ENCODE peak calls at places on chromosomes 5 and 9, in six cellular contexts. X, W, K, Q, T and G are unnamed samples.

GRCh38 chr9:110316255-110316921 is 21.3 kb downstream of the TXNDC8 start:
- DNase-seq in X (no peak), W (no peak), K (peak), Q (no peak), T (no peak), G (no peak)

GRCh38 chr5:179694561-179694960 is 4.2 kb upstream of the CANX start:
- DNase-seq in X (no peak), W (no peak), K (no peak), Q (no peak), T (no peak), G (no peak)

GRCh38 chr9:7653262-7653661 is 146.3 kb downstream of the DMAC1 start:
- DNase-seq in X (no peak), W (no peak), K (no peak), Q (no peak), T (no peak), G (peak)

GRCh38 chr5:1207555-1207954 is 6.2 kb downstream of the SLC6A19 start:
- DNase-seq in X (no peak), W (no peak), K (no peak), Q (no peak), T (no peak), G (no peak)

GRCh38 chr9:15220658-15221310 is 86.2 kb downstream of the TTC39B start:
- DNase-seq in X (no peak), W (no peak), K (no peak), Q (no peak), T (peak), G (no peak)

GRCh38 chr5:150633424-150633823 is 7.0 kb upstream of the SYNPO start:
- DNase-seq in X (no peak), W (no peak), K (no peak), Q (no peak), T (no peak), G (no peak)

GRCh38 chr9:129436751-129437625 is 183.9 kb downstream of the C9orf50 start:
- DNase-seq in X (peak), W (no peak), K (peak), Q (peak), T (peak), G (peak)

GRCh38 chr9:107215381-107215780 is 67.7 kb upstream of the RAD23B start:
- DNase-seq in X (no peak), W (peak), K (no peak), Q (no peak), T (peak), G (no peak)

GRCh38 chr5:27682600-27682999 is 644.2 kb upstream of the CDH9 start:
- DNase-seq in X (no peak), W (no peak), K (no peak), Q (no peak), T (peak), G (no peak)